ENCODE peak calls at places on chromosomes 3 and 15, in five cellular contexts. O is SW480, T is GM04503, B is NCI-H187 treated with DMSO at 0.1 percent for 48 hours, U is astrocyte of the hippocampus. X is an unnamed sample.

GRCh38 chr3:150078983-150079739 is 108.5 kb upstream of the PFN2 start:
- DNase-seq in U (peak; percentile 95), B (no peak), O (no peak), T (peak; percentile 84), X (no peak)

GRCh38 chr3:14806641-14807263 is 12.0 kb upstream of the FGD5 start:
- DNase-seq in T (no peak), U (no peak), O (peak; percentile 84), B (no peak), X (no peak)

GRCh38 chr15:27549796-27550195 is 549.3 kb downstream of the OCA2 start:
- DNase-seq in T (no peak), O (no peak), U (no peak), B (no peak), X (no peak)

GRCh38 chr3:194489736-194490612 is 3.2 kb upstream of the ATP13A3 start:
- DNase-seq in U (no peak), O (no peak), B (no peak), T (no peak), X (no peak)

GRCh38 chr3:12750658-12751071 is 8.4 kb downstream of the TMEM40 start:
- DNase-seq in T (peak; percentile 90), U (peak; percentile 90), O (no peak), B (no peak), X (no peak)

GRCh38 chr3:38992117-38992779 is 59.5 kb downstream of the SCN11A start:
- DNase-seq in T (peak; percentile 44), U (peak; percentile 18), B (no peak), O (peak; percentile 83), X (no peak)

GRCh38 chr15:40782609-40783227 is 12.9 kb downstream of the C15orf62 start:
- DNase-seq in O (peak; percentile 69), T (no peak), U (no peak), B (no peak), X (peak; percentile 62)

GRCh38 chr3:145953316-145953715 is 207.7 kb downstream of the PLOD2 start:
- DNase-seq in T (no peak), O (no peak), B (no peak), U (peak; percentile 64), X (no peak)

GRCh38 chr3:172280406-172281051 is 167.7 kb downstream of the GHSR start:
- DNase-seq in U (peak; percentile 70), T (no peak), O (peak; percentile 13), B (no peak), X (no peak)

GRCh38 chr3:64495413-64495812 is 192.4 kb downstream of the ADAMTS9 start:
- DNase-seq in O (no peak), B (no peak), U (no peak), T (no peak), X (no peak)

GRCh38 chr3:65685621-65686020 is 353.1 kb downstream of the MAGI1 start:
- DNase-seq in B (no peak), U (peak; percentile 79), T (no peak), O (no peak), X (peak; percentile 7)

GRCh38 chr3:126439968-126440708 is 35.6 kb downstream of the ZXDC start:
- DNase-seq in O (no peak), U (no peak), T (no peak), B (no peak), X (no peak)

GRCh38 chr3:45608885-45609284 is 14.3 kb downstream of the LIMD1 start:
- DNase-seq in B (no peak), T (no peak), U (no peak), O (no peak), X (no peak)

GRCh38 chr3:176514297-176514696 is 683.0 kb downstream of the TBL1XR1 start:
- DNase-seq in B (no peak), T (no peak), U (peak; percentile 7), O (no peak), X (peak; percentile 64)

GRCh38 chr3:172717493-172718088 is 6.7 kb upstream of the NCEH1 start:
- DNase-seq in B (no peak), O (peak; percentile 35), T (no peak), U (no peak), X (peak; percentile 26)

GRCh38 chr3:113690482-113690881 is 6.0 kb downstream of the USF3 start:
- DNase-seq in U (no peak), B (no peak), T (no peak), O (no peak), X (no peak)

GRCh38 chr15:89326316-89326715 is 8.3 kb downstream of the POLG start:
- DNase-seq in B (no peak), T (no peak), U (no peak), O (no peak), X (no peak)

GRCh38 chr3:11185144-11185543 is 30.9 kb downstream of the HRH1 start:
- DNase-seq in U (no peak), B (no peak), T (no peak), O (no peak), X (no peak)